ENCODE peak calls at places on chromosomes 7 and 10, in four cellular contexts. R is dorsolateral prefrontal cortex, V is astrocyte, U is heart left ventricle. F is an unnamed sample.

GRCh38 chr7:136071106-136071505 is 93.9 kb upstream of the MTPN start:
- DNase-seq in R (no peak), V (no peak), U (no peak), F (no peak)

GRCh38 chr7:133934974-133935330 is 192.2 kb upstream of the LRGUK start:
- DNase-seq in R (no peak), V (peak), U (no peak), F (no peak)

GRCh38 chr7:43834463-43835251 is 34.7 kb downstream of the MRPS24 start:
- DNase-seq in R (no peak), V (peak), U (no peak), F (no peak)

GRCh38 chr7:48637382-48637781 is 287.0 kb upstream of the CDC14C start:
- DNase-seq in R (no peak), V (peak), U (no peak), F (no peak)

GRCh38 chr7:93140582-93141191 is 7.5 kb downstream of the SAMD9L start:
- DNase-seq in R (no peak), V (no peak), U (no peak), F (no peak)

GRCh38 chr7:102973096-102973802 is 60.4 kb downstream of the LRRC17 start:
- DNase-seq in R (no peak), V (peak), U (no peak), F (no peak)

GRCh38 chr10:72812798-72813430 is 80.6 kb upstream of the OIT3 start:
- DNase-seq in R (no peak), V (peak), U (no peak), F (no peak)

GRCh38 chr10:102782698-102783540 is 39.2 kb downstream of the WBP1L start:
- DNase-seq in R (no peak), V (peak), U (peak), F (peak)

GRCh38 chr10:16497911-16498310 is 23.8 kb downstream of the C1QL3 start:
- DNase-seq in R (no peak), V (no peak), U (no peak), F (no peak)

GRCh38 chr10:93337309-93337721 is 144.8 kb downstream of the MYOF start:
- DNase-seq in R (no peak), V (no peak), U (no peak), F (no peak)
- H3K27ac ChIP-seq in R (no peak), V (no peak), U (no peak), F (no peak)

DNA sequence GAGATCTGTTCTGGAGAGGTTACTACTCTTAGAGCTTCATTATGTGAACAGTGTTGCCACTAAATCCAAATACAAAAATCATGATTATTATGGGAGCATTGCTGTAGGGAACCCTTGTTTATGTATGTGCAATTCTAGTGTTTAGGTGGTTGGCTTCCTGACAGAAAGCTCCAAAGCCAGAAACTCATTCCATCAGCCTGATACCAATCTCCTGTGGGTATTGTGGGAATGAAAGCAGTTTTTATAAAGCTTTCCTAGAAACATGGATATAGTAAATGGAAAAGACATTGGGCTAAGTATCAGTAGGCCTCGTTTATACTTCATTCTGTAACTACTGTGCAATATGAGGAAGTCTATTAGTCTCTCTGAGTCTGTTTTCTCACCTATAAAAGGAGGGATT is 6.4 kb downstream of the SDK1 start:
- DNase-seq in R (no peak), V (no peak), U (no peak), F (no peak)
- H3K27ac ChIP-seq in R (no peak), V (no peak), U (no peak), F (no peak)

GRCh38 chr7:50415844-50416243 is 34.3 kb downstream of the FIGNL1 start:
- DNase-seq in R (no peak), V (no peak), U (no peak), F (no peak)

GRCh38 chr7:50409856-50410468 is 40.2 kb downstream of the FIGNL1 start:
- DNase-seq in R (no peak), V (no peak), U (no peak), F (no peak)

GRCh38 chr7:50411333-50412028 is 38.7 kb downstream of the FIGNL1 start:
- DNase-seq in R (no peak), V (no peak), U (no peak), F (no peak)

GRCh38 chr7:50416509-50417299 is 33.4 kb downstream of the FIGNL1 start:
- DNase-seq in R (no peak), V (no peak), U (no peak), F (no peak)

GRCh38 chr7:50412958-50413357 is 37.2 kb downstream of the FIGNL1 start:
- DNase-seq in R (no peak), V (no peak), U (no peak), F (no peak)
- H3K27ac ChIP-seq in R (no peak), V (no peak), U (no peak), F (no peak)

GRCh38 chr10:89144836-89145235 is 62.3 kb downstream of the CH25H start:
- DNase-seq in R (no peak), V (no peak), U (no peak), F (no peak)
- H3K27ac ChIP-seq in R (no peak), V (no peak), U (peak), F (no peak)

DNA sequence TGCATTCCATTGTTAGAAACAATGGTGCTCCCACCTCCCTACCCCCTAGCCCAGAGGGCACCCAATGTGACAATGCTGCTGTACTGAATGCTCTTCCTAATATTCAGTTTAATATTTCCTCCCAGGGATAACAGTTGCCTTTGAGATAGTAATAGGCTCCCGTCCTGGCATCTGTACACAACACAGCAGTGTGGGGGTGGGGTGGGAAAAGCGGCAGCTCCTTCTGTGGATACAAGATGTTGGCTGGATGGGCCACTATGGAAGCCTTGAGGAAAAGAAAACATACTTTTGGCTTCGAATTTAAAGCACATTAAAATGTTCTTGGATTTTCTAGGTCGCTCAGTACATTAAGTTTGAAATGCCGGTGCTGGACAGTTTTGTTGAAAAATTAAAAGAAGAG is 9.2 kb upstream of the ZNF22 start:
- DNase-seq in R (no peak), V (no peak), U (peak), F (peak)
- H3K27ac ChIP-seq in R (peak), V (no peak), U (peak), F (no peak)

GRCh38 chr10:12689893-12690292 is 311.6 kb downstream of the CCDC3 start:
- DNase-seq in R (no peak), V (no peak), U (no peak), F (no peak)
- H3K27ac ChIP-seq in R (no peak), V (no peak), U (no peak), F (no peak)

DNA sequence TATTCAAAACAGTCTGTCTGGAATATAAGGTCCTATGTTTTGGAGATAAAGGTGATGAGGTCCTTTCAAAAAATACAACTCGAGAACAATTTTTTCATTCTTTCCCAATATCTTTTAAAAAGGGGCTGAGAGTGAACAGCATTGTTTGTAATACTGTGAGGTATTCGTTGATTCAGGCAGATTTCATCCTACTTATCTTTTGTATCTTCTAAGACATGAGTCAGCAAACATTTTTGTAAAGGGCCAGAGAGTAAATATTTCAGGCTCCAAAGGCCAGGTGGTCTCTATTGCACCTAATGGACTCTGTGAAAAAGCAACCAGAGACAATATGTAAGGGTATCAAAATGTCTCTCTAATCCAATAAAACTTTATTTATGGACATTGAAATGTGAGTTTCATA is 8.1 kb upstream of the ANK3 start:
- DNase-seq in R (no peak), V (peak), U (no peak), F (no peak)
- H3K27ac ChIP-seq in R (no peak), V (no peak), U (no peak), F (no peak)

GRCh38 chr10:70990661-70991060 is 102.3 kb upstream of the PCBD1 start:
- DNase-seq in R (no peak), V (no peak), U (no peak), F (peak)
- H3K27ac ChIP-seq in R (no peak), V (no peak), U (no peak), F (no peak)

DNA sequence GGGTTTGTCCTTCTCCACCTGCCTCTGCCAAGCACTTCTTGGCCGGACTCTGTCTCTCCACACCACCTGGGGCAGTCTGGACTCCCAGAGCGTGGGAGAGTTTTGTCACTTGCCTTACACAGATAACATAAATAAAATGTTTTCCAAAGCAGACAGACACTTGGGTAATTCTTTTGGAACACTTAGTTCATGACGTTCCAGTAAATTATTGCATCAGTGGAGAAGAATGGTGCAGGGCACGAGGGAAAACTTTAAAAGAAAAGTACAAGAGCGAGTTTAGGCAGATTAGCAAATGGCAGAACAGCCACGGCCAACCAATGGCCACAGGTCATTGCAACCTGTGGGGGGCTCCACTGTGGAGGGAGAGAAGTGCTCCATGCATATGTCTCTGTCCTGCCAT is 170.6 kb upstream of the GRB10 start:
- DNase-seq in R (no peak), V (no peak), U (no peak), F (no peak)
- H3K27ac ChIP-seq in R (no peak), V (no peak), U (peak), F (no peak)

F was measured in kidney.